ENCODE peak calls at places on chromosomes 16 and 17, in six cellular contexts. K, C, J, F, E and A are unnamed samples.

GRCh38 chr17:45298546-45299285 is 18.1 kb downstream of the MAP3K14 start:
- DNase-seq in E (peak; percentile 56), C (no peak), F (no peak), K (no peak), J (no peak), A (no peak)

GRCh38 chr16:85821441-85821901 is 22.0 kb downstream of the COX4I1 start:
- DNase-seq in C (peak; percentile 83), F (peak; percentile 88), J (peak; percentile 85), E (peak; percentile 89), K (peak; percentile 63), A (peak; percentile 68)

GRCh38 chr17:47323382-47324223 is at the start of gene EFCAB13:
- DNase-seq in J (peak; percentile 74), C (peak; percentile 90), F (peak; percentile 94), E (peak; percentile 92), K (peak; percentile 81), A (peak; percentile 78)

GRCh38 chr17:51948128-51948527 is 210.4 kb downstream of the CA10 start:
- DNase-seq in E (no peak), F (no peak), J (no peak), C (no peak), K (no peak), A (no peak)

GRCh38 chr17:66652840-66653507 is 181.9 kb upstream of the CACNG5 start:
- DNase-seq in C (no peak), E (peak; percentile 68), K (peak; percentile 53), J (no peak), F (no peak), A (no peak)

GRCh38 chr16:88922114-88922825 is 54.7 kb downstream of the CBFA2T3 start:
- DNase-seq in J (no peak), K (peak; percentile 73), E (peak; percentile 72), F (peak; percentile 78), C (peak; percentile 67), A (no peak)

GRCh38 chr16:85449195-85449884 is 163.8 kb upstream of the GSE1 start:
- DNase-seq in E (no peak), F (no peak), J (no peak), K (no peak), C (peak; percentile 63), A (no peak)

GRCh38 chr17:17305282-17305801 is 2.2 kb downstream of the NT5M start:
- DNase-seq in C (no peak), J (peak; percentile 50), K (no peak), F (no peak), E (peak; percentile 48), A (peak; percentile 34)

GRCh38 chr17:78992542-78993212 is 13.0 kb upstream of the LGALS3BP start:
- DNase-seq in C (peak; percentile 27), J (no peak), F (no peak), E (no peak), K (no peak), A (no peak)

GRCh38 chr16:30644334-30644830 is 6.4 kb upstream of the PRR14 start:
- DNase-seq in K (no peak), F (no peak), J (no peak), E (no peak), C (no peak), A (no peak)

GRCh38 chr17:7445011-7445927 is at the start of gene CHRNB1:
- DNase-seq in C (peak; percentile 78), F (peak; percentile 89), J (no peak), K (peak; percentile 52), E (peak; percentile 69), A (no peak)

GRCh38 chr16:2956566-2956956 is 7.5 kb upstream of the KREMEN2 start:
- DNase-seq in K (no peak), C (no peak), E (no peak), F (no peak), J (no peak), A (no peak)

GRCh38 chr16:15952265-15952711 is 2.9 kb downstream of the ABCC1 start:
- DNase-seq in J (no peak), C (no peak), K (peak; percentile 44), E (no peak), F (no peak), A (no peak)

GRCh38 chr16:89115216-89115949 is 21.7 kb downstream of the ACSF3 start:
- DNase-seq in E (no peak), K (peak; percentile 88), J (peak; percentile 77), C (peak; percentile 75), F (peak; percentile 92), A (peak; percentile 97)

GRCh38 chr16:77511053-77511452 is 76.2 kb upstream of the ADAMTS18 start:
- DNase-seq in E (no peak), J (no peak), F (no peak), C (no peak), K (no peak), A (no peak)

GRCh38 chr16:60123387-60124023 is 1389.4 kb upstream of the GOT2 start:
- DNase-seq in C (no peak), K (peak; percentile 18), E (peak; percentile 4), J (no peak), F (no peak), A (no peak)

GRCh38 chr17:7927596-7927995 is 2.1 kb downstream of the KCNAB3 start:
- DNase-seq in K (no peak), C (no peak), E (no peak), F (no peak), J (no peak), A (no peak)

DNA sequence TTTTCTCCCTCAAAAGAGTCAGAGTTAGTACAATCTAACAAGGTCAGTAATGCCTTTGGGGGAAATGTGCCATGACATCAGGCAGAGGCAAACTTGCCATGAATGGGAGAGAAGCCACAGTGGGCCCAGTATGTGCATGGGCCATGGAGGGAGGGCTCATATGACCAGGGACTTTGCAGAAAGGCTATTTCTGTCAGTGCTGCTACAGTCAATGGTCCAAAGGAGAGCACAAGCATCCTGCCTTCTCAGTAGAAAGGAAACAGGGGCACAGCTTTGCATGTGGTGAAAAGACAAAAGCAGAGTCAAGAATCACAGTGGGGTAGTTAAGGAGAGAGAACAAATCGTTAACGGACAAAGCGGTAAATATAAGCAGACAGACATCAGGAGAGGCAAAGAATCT is 11.2 kb upstream of the CORO6 start:
- DNase-seq in K (no peak), C (no peak), E (no peak), F (no peak), J (no peak), A (no peak)
- TF ChIP-seq CTCF in K (no peak), C (no peak), E (no peak), F (no peak), J (no peak), A (no peak)

DNA sequence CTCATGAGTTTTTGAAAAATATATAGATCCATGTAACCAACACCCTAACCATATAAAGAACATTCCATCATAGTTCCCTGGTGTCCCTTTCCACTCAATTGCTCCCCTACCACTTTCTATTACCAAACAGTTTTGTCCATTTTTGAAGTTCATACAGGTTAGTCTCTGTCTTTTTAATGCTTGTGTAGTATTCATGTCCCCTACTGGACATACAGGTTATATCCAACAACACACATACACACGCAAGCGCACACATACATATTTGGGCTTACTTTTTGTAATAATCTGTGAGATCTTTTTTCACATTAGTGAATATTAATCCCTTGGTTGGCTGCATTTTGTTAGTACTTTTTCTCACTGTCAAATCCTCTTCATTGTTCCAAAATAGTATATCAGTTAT is 6.4 kb downstream of the CRYBA1 start:
- DNase-seq in F (no peak), E (no peak), K (no peak), J (no peak), C (no peak), A (no peak)
- TF ChIP-seq CTCF in F (no peak), E (no peak), K (no peak), J (no peak), C (no peak), A (no peak)

GRCh38 chr16:69150146-69150865 is 17.9 kb downstream of the UTP4 start:
- DNase-seq in F (no peak), K (peak; percentile 58), E (peak; percentile 88), J (no peak), C (peak; percentile 53), A (peak; percentile 33)
- TF ChIP-seq CTCF in F (peak; percentile 79), K (peak; percentile 79), E (peak; percentile 71), J (peak; percentile 91), C (no peak), A (peak; percentile 89)

GRCh38 chr16:28574925-28575324 is 21.2 kb downstream of the SGF29 start:
- DNase-seq in K (no peak), E (no peak), F (no peak), C (no peak), J (no peak), A (no peak)

GRCh38 chr16:28585674-28586073 is 11.2 kb downstream of the SULT1A2 start:
- DNase-seq in F (peak; percentile 67), J (no peak), E (no peak), K (no peak), C (peak; percentile 77), A (no peak)

GRCh38 chr16:28575446-28576109 is 21.3 kb downstream of the SULT1A2 start:
- DNase-seq in K (no peak), E (no peak), C (no peak), F (no peak), J (no peak), A (no peak)

DNA sequence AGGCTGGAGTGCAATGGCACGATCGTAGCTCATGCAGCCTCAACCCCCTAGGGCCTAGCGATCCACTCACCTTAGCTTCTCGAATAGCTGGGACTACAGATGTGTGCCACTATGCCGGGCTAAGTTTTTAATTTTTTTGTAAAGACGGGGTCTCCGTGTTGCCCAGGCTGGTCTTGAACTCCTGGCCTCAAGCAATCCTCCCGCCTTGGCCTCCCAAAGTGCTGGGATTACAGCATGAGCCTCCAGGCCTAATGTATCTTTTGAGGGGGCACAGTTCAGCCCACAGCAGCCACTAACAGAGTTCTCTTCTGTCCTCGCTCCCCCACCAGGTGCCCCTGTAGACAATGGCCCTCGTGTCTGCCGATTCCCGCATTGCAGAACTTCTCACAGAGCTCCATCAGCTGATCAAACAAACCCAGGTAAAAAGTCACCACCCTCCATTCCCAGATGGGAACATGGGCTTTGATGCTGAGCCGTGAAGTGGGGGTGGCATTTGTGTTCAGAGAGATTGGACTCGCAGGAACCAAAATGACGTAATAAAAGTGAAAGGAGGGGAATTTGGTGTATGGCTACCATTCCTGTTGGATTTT is 16.0 kb downstream of the SULT1A2 start:
- DNase-seq in C (no peak), K (no peak), F (peak; percentile 2), J (no peak), E (no peak), A (no peak)
- TF ChIP-seq CTCF in C (no peak), K (no peak), F (no peak), J (no peak), E (no peak), A (no peak)

DNA sequence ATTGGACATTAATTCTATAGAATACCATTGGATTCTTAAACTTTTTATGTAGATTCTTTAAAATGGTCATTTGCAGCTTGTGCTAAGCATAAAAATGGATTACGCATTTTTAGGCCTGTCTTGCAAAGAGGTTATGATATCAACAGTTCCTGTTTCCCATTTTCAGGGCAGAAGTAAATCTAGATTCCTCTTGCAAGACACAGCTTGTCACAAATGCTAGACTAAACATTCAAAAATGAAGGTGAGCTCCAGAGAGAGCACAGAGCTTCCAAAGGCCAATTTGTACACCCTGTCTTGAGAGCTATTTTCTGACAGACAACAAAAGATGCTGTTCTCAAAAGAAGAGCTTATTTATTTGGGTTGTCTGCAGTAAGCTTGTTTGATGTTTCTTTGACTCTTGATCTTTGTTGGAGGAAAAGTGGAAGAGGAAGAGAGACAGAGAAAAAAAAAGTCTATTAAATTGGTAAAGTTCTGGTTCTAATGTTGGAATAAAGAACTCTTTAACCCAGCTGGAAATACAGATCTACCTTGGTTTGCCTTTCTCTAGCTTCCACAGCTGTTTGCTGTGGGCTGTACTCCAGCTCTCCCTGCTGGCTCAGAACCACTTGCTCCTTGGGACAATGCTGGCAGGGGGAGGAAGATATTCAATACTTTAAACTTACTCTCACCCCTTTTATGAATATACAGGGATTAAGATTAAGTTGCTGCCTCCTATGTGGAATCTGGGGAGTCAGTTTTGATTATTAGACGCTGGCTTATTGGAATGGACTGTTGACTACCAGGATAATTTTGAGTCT is 651.8 kb downstream of the CDH11 start:
- DNase-seq in E (peak; percentile 22), J (no peak), K (no peak), C (no peak), F (no peak), A (no peak)
- TF ChIP-seq CTCF in E (no peak), J (no peak), K (peak; percentile 24), C (no peak), F (no peak), A (no peak)